ENCODE peak calls at places on chromosomes 6 and 20, in four cellular contexts. X, N, I and V are unnamed samples.

GRCh38 chr20:47220161-47220582 is 136.3 kb downstream of the ZMYND8 start:
- DNase-seq in X (peak), N (no peak), I (peak), V (peak)

GRCh38 chr6:128238248-128238647 is 282.2 kb downstream of the PTPRK start:
- DNase-seq in X (no peak), N (no peak), I (no peak), V (no peak)

GRCh38 chr6:123518441-123519190 is 118.1 kb downstream of the TRDN start:
- DNase-seq in X (no peak), N (no peak), I (no peak), V (no peak)

GRCh38 chr6:38337819-38338465 is 301.8 kb downstream of the BTBD9 start:
- DNase-seq in X (no peak), N (no peak), I (no peak), V (no peak)

GRCh38 chr6:111580826-111581505 is 24.7 kb downstream of the TRAF3IP2 start:
- DNase-seq in X (no peak), N (no peak), I (no peak), V (no peak)

GRCh38 chr6:41594326-41594725 is 43.9 kb upstream of the MDFI start:
- DNase-seq in X (no peak), N (no peak), I (no peak), V (no peak)

GRCh38 chr6:128111096-128111495 is 210.2 kb upstream of the THEMIS start:
- DNase-seq in X (no peak), N (no peak), I (no peak), V (no peak)

GRCh38 chr6:6515691-6516607 is 72.6 kb upstream of the LY86 start:
- DNase-seq in X (no peak), N (peak), I (no peak), V (no peak)

GRCh38 chr20:3767434-3768341 is at the start of gene ADISSP:
- DNase-seq in X (peak), N (peak), I (peak), V (peak)

GRCh38 chr20:58133020-58133419 is 95.4 kb downstream of the ANKRD60 start:
- DNase-seq in X (no peak), N (no peak), I (no peak), V (no peak)

GRCh38 chr20:63858393-63859165 is 2.7 kb upstream of the ABHD16B start:
- DNase-seq in X (no peak), N (no peak), I (peak), V (no peak)

GRCh38 chr20:25237610-25238318 is 10.1 kb upstream of the PYGB start:
- DNase-seq in X (peak), N (no peak), I (peak), V (no peak)

GRCh38 chr20:47118641-47119040 is 224.0 kb downstream of the EYA2 start:
- DNase-seq in X (no peak), N (no peak), I (no peak), V (no peak)

GRCh38 chr6:110615723-110616122 is 139.3 kb upstream of the SLC22A16 start:
- DNase-seq in X (no peak), N (no peak), I (no peak), V (no peak)

GRCh38 chr6:33950891-33951889 is 147.4 kb upstream of the MLN start:
- DNase-seq in X (no peak), N (no peak), I (no peak), V (no peak)

GRCh38 chr6:158481612-158482473 is 78.0 kb upstream of the TMEM181 start:
- DNase-seq in X (no peak), N (no peak), I (no peak), V (no peak)

GRCh38 chr6:52361347-52361944 is 505 bp upstream of the PAQR8 start:
- DNase-seq in X (no peak), N (no peak), I (peak), V (no peak)

GRCh38 chr6:122709922-122710512 is 69.5 kb upstream of the FABP7 start:
- DNase-seq in X (peak), N (peak), I (peak), V (no peak)

GRCh38 chr6:150191809-150192208 is 49.0 kb downstream of the PPP1R14C start:
- DNase-seq in X (no peak), N (no peak), I (no peak), V (no peak)

GRCh38 chr6:168272379-168273011 is 47.1 kb downstream of the DACT2 start:
- DNase-seq in X (no peak), N (no peak), I (peak), V (no peak)

GRCh38 chr6:27531772-27532459 is 59.0 kb upstream of the ZNF184 start:
- DNase-seq in X (no peak), N (no peak), I (peak), V (no peak)

GRCh38 chr6:2917065-2917464 is 14.0 kb upstream of the SERPINB9 start:
- DNase-seq in X (no peak), N (no peak), I (peak), V (no peak)

GRCh38 chr6:90295854-90296345 is 743 bp downstream of the BACH2 start:
- DNase-seq in X (peak), N (no peak), I (peak), V (peak)

GRCh38 chr6:123091091-123091895 is 95.3 kb downstream of the CLVS2 start:
- DNase-seq in X (no peak), N (no peak), I (no peak), V (no peak)

GRCh38 chr20:5160882-5161281 is 34.1 kb downstream of the CDS2 start:
- DNase-seq in X (no peak), N (no peak), I (no peak), V (no peak)

GRCh38 chr6:11232968-11233626 is 629 bp upstream of the NEDD9 start:
- DNase-seq in X (peak), N (no peak), I (peak), V (no peak)

GRCh38 chr6:121540210-121540609 is 104.8 kb downstream of the GJA1 start:
- DNase-seq in X (no peak), N (no peak), I (no peak), V (no peak)

DNA sequence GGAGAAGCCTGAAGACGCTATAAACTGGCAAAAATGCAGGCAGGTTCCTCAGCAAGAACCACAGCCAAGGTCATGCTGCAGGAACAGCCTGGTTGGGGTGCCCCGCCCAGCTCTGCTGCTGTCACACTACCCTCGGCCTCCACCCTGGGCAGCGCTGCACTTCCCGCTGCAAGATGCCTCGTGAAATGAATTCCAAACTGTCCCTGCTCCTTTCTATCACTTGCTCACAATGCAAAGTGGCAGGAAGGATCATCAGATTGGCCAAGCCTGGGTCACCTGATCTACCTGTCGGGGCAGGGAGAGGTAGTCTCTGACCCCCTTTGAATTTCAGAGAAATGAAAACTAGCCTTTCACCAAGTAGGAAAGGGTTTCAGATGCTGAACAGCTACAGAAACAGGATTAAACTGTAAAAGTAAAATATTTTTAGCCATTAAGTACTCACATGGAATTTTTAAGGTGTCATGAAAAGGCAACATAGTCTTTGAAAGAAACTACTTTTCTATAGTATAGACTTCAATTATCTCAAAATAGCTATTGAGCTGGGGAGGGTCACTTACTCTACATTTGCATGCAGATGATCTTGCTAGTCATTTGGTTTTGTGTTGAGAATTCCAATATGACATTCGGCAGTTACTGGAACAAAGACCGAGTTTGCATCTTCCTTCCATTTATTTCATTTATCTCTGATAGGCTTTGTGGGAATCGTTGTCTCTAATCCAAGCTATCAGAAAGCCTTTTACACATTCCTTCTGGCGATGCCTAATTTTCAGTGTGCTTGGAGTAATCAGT is 236.5 kb upstream of the ASCC3 start:
- DNase-seq in X (no peak), N (no peak), I (no peak), V (no peak)
- TF ChIP-seq SPI1 in X (no peak), N (no peak), I (no peak), V (no peak)

GRCh38 chr20:62805711-62806382 is 1.2 kb downstream of the OGFR start:
- DNase-seq in X (peak), N (no peak), I (peak), V (no peak)
- TF ChIP-seq POLR2AphosphoS5 in X (no peak), N (no peak), I (no peak), V (no peak)

GRCh38 chr6:113102761-113103160 is 754.4 kb upstream of the MARCKS start:
- DNase-seq in X (no peak), N (no peak), I (no peak), V (no peak)

GRCh38 chr6:113104546-113105325 is 752.4 kb upstream of the MARCKS start:
- DNase-seq in X (no peak), N (no peak), I (no peak), V (no peak)

DNA sequence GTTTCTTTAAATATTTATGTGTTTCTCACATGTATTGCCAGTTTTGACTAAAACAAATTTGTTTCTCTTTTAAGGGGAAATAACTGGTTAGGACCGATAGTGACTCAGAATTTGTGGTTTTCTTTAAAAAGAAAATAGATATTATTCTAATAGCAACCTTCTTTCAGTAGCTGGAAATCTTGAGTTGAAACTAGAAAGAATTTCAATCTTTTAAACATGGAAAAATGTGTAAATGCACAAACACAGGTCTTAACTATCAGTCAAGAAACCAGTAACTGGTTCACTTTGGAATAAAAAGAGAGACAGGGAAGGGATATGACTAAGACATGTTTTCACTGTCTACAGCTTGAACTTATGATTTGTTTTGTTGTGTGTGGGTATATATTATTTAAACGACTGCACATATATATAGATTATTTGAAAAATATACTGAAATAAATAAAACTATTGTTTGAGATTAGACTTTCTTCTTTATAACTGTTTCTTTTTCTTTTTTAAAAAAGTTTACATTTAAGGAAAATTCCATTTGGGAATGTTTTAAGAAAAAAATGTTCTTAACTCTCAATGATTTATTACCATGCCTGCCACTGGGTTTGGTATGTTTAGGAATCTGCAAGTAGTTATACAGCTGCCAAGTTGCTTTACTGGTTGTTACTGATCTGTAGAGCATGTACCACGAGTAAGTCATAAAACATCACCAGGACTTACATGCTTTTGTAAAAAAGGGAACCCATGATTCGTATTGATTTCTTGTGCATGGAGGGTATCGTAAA is 753.3 kb upstream of the MARCKS start:
- DNase-seq in X (no peak), N (no peak), I (no peak), V (no peak)
- TF ChIP-seq SPI1 in X (no peak), N (no peak), I (no peak), V (no peak)

GRCh38 chr6:30493643-30494250 is 4.4 kb downstream of the HLA-E start:
- DNase-seq in X (no peak), N (no peak), I (no peak), V (no peak)
- TF ChIP-seq POLR2AphosphoS5 in X (peak), N (peak), I (no peak), V (peak)

GRCh38 chr20:56420940-56421688 is 9.1 kb downstream of the CASS4 start:
- DNase-seq in X (no peak), N (no peak), I (peak), V (no peak)
- TF ChIP-seq SPI1 in X (no peak), N (no peak), I (no peak), V (no peak)